ENCODE peak calls at places on chromosomes 6 and 20, in eight cellular contexts. One of them, this sample, is unnamed.

GRCh38 chr6:125751334-125751916 is 2.0 kb downstream of the HEY2 start:
- DNase-seq in iPS DF 19.7: no peak
- DNase-seq in stimulated activated CD8-positive, alpha-beta memory T cell treated with anti-CD3 and anti-CD28 coated beads, Interleukin-4, amount 100 ng/mL, for 24 hours: no peak
- DNase-seq in CD4-positive, alpha-beta memory T cell: no peak
- DNase-seq in GM20000: no peak
- DNase-seq in stimulated activated naive CD4-positive, alpha-beta T cell treated with Interleukin-2 at 50 U/mL for 16 hours: no peak
- DNase-seq in Kasumi-1: no peak
- DNase-seq in activated naive CD8-positive, alpha-beta T cell treated with anti-CD3 and anti-CD28 coated beads for 36 hours: no peak
- DNase-seq in this sample: no peak

GRCh38 chr6:20325641-20326421 is 75.8 kb upstream of the E2F3 start:
- DNase-seq in GM20000: no peak
- DNase-seq in Kasumi-1: peak; percentile 39
- DNase-seq in CD4-positive, alpha-beta memory T cell: no peak
- DNase-seq in iPS DF 19.7: no peak
- DNase-seq in activated naive CD8-positive, alpha-beta T cell treated with anti-CD3 and anti-CD28 coated beads for 36 hours: no peak
- DNase-seq in stimulated activated naive CD4-positive, alpha-beta T cell treated with Interleukin-2 at 50 U/mL for 16 hours: no peak
- DNase-seq in stimulated activated CD8-positive, alpha-beta memory T cell treated with anti-CD3 and anti-CD28 coated beads, Interleukin-4, amount 100 ng/mL, for 24 hours: no peak
- DNase-seq in this sample: no peak

GRCh38 chr6:85346196-85346595 is 103.7 kb upstream of the NT5E start:
- DNase-seq in activated naive CD8-positive, alpha-beta T cell treated with anti-CD3 and anti-CD28 coated beads for 36 hours: no peak
- DNase-seq in stimulated activated naive CD4-positive, alpha-beta T cell treated with Interleukin-2 at 50 U/mL for 16 hours: no peak
- DNase-seq in Kasumi-1: no peak
- DNase-seq in stimulated activated CD8-positive, alpha-beta memory T cell treated with anti-CD3 and anti-CD28 coated beads, Interleukin-4, amount 100 ng/mL, for 24 hours: no peak
- DNase-seq in CD4-positive, alpha-beta memory T cell: no peak
- DNase-seq in iPS DF 19.7: no peak
- DNase-seq in GM20000: no peak
- DNase-seq in this sample: no peak

GRCh38 chr6:5443491-5443890 is 182.2 kb downstream of the FARS2 start:
- DNase-seq in activated naive CD8-positive, alpha-beta T cell treated with anti-CD3 and anti-CD28 coated beads for 36 hours: no peak
- DNase-seq in GM20000: no peak
- DNase-seq in stimulated activated naive CD4-positive, alpha-beta T cell treated with Interleukin-2 at 50 U/mL for 16 hours: no peak
- DNase-seq in iPS DF 19.7: no peak
- DNase-seq in CD4-positive, alpha-beta memory T cell: no peak
- DNase-seq in Kasumi-1: no peak
- DNase-seq in stimulated activated CD8-positive, alpha-beta memory T cell treated with anti-CD3 and anti-CD28 coated beads, Interleukin-4, amount 100 ng/mL, for 24 hours: no peak
- DNase-seq in this sample: no peak

GRCh38 chr20:6360766-6361165 is 237.9 kb upstream of the FERMT1 start:
- DNase-seq in stimulated activated naive CD4-positive, alpha-beta T cell treated with Interleukin-2 at 50 U/mL for 16 hours: no peak
- DNase-seq in GM20000: no peak
- DNase-seq in Kasumi-1: no peak
- DNase-seq in iPS DF 19.7: no peak
- DNase-seq in activated naive CD8-positive, alpha-beta T cell treated with anti-CD3 and anti-CD28 coated beads for 36 hours: no peak
- DNase-seq in stimulated activated CD8-positive, alpha-beta memory T cell treated with anti-CD3 and anti-CD28 coated beads, Interleukin-4, amount 100 ng/mL, for 24 hours: no peak
- DNase-seq in CD4-positive, alpha-beta memory T cell: no peak
- DNase-seq in this sample: no peak

GRCh38 chr6:160088069-160088773 is 33.4 kb upstream of the SLC22A1 start:
- DNase-seq in Kasumi-1: peak; percentile 20
- DNase-seq in CD4-positive, alpha-beta memory T cell: no peak
- DNase-seq in GM20000: no peak
- DNase-seq in stimulated activated naive CD4-positive, alpha-beta T cell treated with Interleukin-2 at 50 U/mL for 16 hours: no peak
- DNase-seq in iPS DF 19.7: no peak
- DNase-seq in stimulated activated CD8-positive, alpha-beta memory T cell treated with anti-CD3 and anti-CD28 coated beads, Interleukin-4, amount 100 ng/mL, for 24 hours: no peak
- DNase-seq in activated naive CD8-positive, alpha-beta T cell treated with anti-CD3 and anti-CD28 coated beads for 36 hours: no peak
- DNase-seq in this sample: peak; percentile 38

GRCh38 chr6:117498159-117498558 is 15.7 kb downstream of the DCBLD1 start:
- DNase-seq in Kasumi-1: peak; percentile 75
- DNase-seq in stimulated activated naive CD4-positive, alpha-beta T cell treated with Interleukin-2 at 50 U/mL for 16 hours: no peak
- DNase-seq in GM20000: no peak
- DNase-seq in iPS DF 19.7: no peak
- DNase-seq in stimulated activated CD8-positive, alpha-beta memory T cell treated with anti-CD3 and anti-CD28 coated beads, Interleukin-4, amount 100 ng/mL, for 24 hours: no peak
- DNase-seq in activated naive CD8-positive, alpha-beta T cell treated with anti-CD3 and anti-CD28 coated beads for 36 hours: no peak
- DNase-seq in CD4-positive, alpha-beta memory T cell: no peak
- DNase-seq in this sample: peak; percentile 73

GRCh38 chr6:131654326-131654725 is 17.2 kb downstream of the ENPP3 start:
- DNase-seq in CD4-positive, alpha-beta memory T cell: no peak
- DNase-seq in iPS DF 19.7: no peak
- DNase-seq in GM20000: no peak
- DNase-seq in activated naive CD8-positive, alpha-beta T cell treated with anti-CD3 and anti-CD28 coated beads for 36 hours: no peak
- DNase-seq in Kasumi-1: no peak
- DNase-seq in stimulated activated CD8-positive, alpha-beta memory T cell treated with anti-CD3 and anti-CD28 coated beads, Interleukin-4, amount 100 ng/mL, for 24 hours: no peak
- DNase-seq in stimulated activated naive CD4-positive, alpha-beta T cell treated with Interleukin-2 at 50 U/mL for 16 hours: no peak
- DNase-seq in this sample: peak; percentile 12

GRCh38 chr6:148274809-148275208 is 67.8 kb upstream of the SASH1 start:
- DNase-seq in stimulated activated CD8-positive, alpha-beta memory T cell treated with anti-CD3 and anti-CD28 coated beads, Interleukin-4, amount 100 ng/mL, for 24 hours: no peak
- DNase-seq in GM20000: no peak
- DNase-seq in activated naive CD8-positive, alpha-beta T cell treated with anti-CD3 and anti-CD28 coated beads for 36 hours: no peak
- DNase-seq in iPS DF 19.7: no peak
- DNase-seq in CD4-positive, alpha-beta memory T cell: no peak
- DNase-seq in Kasumi-1: no peak
- DNase-seq in stimulated activated naive CD4-positive, alpha-beta T cell treated with Interleukin-2 at 50 U/mL for 16 hours: no peak
- DNase-seq in this sample: no peak

GRCh38 chr6:135522975-135523692 is 25.6 kb upstream of the AHI1 start:
- DNase-seq in stimulated activated CD8-positive, alpha-beta memory T cell treated with anti-CD3 and anti-CD28 coated beads, Interleukin-4, amount 100 ng/mL, for 24 hours: no peak
- DNase-seq in stimulated activated naive CD4-positive, alpha-beta T cell treated with Interleukin-2 at 50 U/mL for 16 hours: no peak
- DNase-seq in CD4-positive, alpha-beta memory T cell: no peak
- DNase-seq in GM20000: no peak
- DNase-seq in iPS DF 19.7: no peak
- DNase-seq in activated naive CD8-positive, alpha-beta T cell treated with anti-CD3 and anti-CD28 coated beads for 36 hours: no peak
- DNase-seq in Kasumi-1: no peak
- DNase-seq in this sample: no peak

GRCh38 chr6:82371799-82372508 is 8.3 kb downstream of the TPBG start:
- DNase-seq in Kasumi-1: no peak
- DNase-seq in CD4-positive, alpha-beta memory T cell: no peak
- DNase-seq in stimulated activated naive CD4-positive, alpha-beta T cell treated with Interleukin-2 at 50 U/mL for 16 hours: no peak
- DNase-seq in activated naive CD8-positive, alpha-beta T cell treated with anti-CD3 and anti-CD28 coated beads for 36 hours: no peak
- DNase-seq in stimulated activated CD8-positive, alpha-beta memory T cell treated with anti-CD3 and anti-CD28 coated beads, Interleukin-4, amount 100 ng/mL, for 24 hours: no peak
- DNase-seq in iPS DF 19.7: no peak
- DNase-seq in GM20000: no peak
- DNase-seq in this sample: no peak

GRCh38 chr20:49372095-49372734 is 94.4 kb upstream of the ZNFX1 start:
- DNase-seq in GM20000: no peak
- DNase-seq in iPS DF 19.7: no peak
- DNase-seq in stimulated activated CD8-positive, alpha-beta memory T cell treated with anti-CD3 and anti-CD28 coated beads, Interleukin-4, amount 100 ng/mL, for 24 hours: no peak
- DNase-seq in Kasumi-1: no peak
- DNase-seq in stimulated activated naive CD4-positive, alpha-beta T cell treated with Interleukin-2 at 50 U/mL for 16 hours: no peak
- DNase-seq in activated naive CD8-positive, alpha-beta T cell treated with anti-CD3 and anti-CD28 coated beads for 36 hours: no peak
- DNase-seq in CD4-positive, alpha-beta memory T cell: no peak
- DNase-seq in this sample: no peak

GRCh38 chr20:63054695-63055240 is 48.0 kb upstream of the BHLHE23 start:
- DNase-seq in stimulated activated naive CD4-positive, alpha-beta T cell treated with Interleukin-2 at 50 U/mL for 16 hours: no peak
- DNase-seq in GM20000: no peak
- DNase-seq in iPS DF 19.7: no peak
- DNase-seq in activated naive CD8-positive, alpha-beta T cell treated with anti-CD3 and anti-CD28 coated beads for 36 hours: no peak
- DNase-seq in CD4-positive, alpha-beta memory T cell: no peak
- DNase-seq in stimulated activated CD8-positive, alpha-beta memory T cell treated with anti-CD3 and anti-CD28 coated beads, Interleukin-4, amount 100 ng/mL, for 24 hours: no peak
- DNase-seq in Kasumi-1: no peak
- DNase-seq in this sample: no peak

GRCh38 chr6:22886881-22887581 is 317.7 kb downstream of the HDGFL1 start:
- DNase-seq in CD4-positive, alpha-beta memory T cell: no peak
- DNase-seq in Kasumi-1: no peak
- DNase-seq in stimulated activated naive CD4-positive, alpha-beta T cell treated with Interleukin-2 at 50 U/mL for 16 hours: no peak
- DNase-seq in GM20000: no peak
- DNase-seq in activated naive CD8-positive, alpha-beta T cell treated with anti-CD3 and anti-CD28 coated beads for 36 hours: no peak
- DNase-seq in stimulated activated CD8-positive, alpha-beta memory T cell treated with anti-CD3 and anti-CD28 coated beads, Interleukin-4, amount 100 ng/mL, for 24 hours: no peak
- DNase-seq in iPS DF 19.7: no peak
- DNase-seq in this sample: peak; percentile 35

GRCh38 chr20:53142651-53143177 is 170.6 kb downstream of the TSHZ2 start:
- DNase-seq in stimulated activated naive CD4-positive, alpha-beta T cell treated with Interleukin-2 at 50 U/mL for 16 hours: no peak
- DNase-seq in GM20000: no peak
- DNase-seq in iPS DF 19.7: no peak
- DNase-seq in stimulated activated CD8-positive, alpha-beta memory T cell treated with anti-CD3 and anti-CD28 coated beads, Interleukin-4, amount 100 ng/mL, for 24 hours: no peak
- DNase-seq in CD4-positive, alpha-beta memory T cell: no peak
- DNase-seq in Kasumi-1: no peak
- DNase-seq in activated naive CD8-positive, alpha-beta T cell treated with anti-CD3 and anti-CD28 coated beads for 36 hours: no peak
- DNase-seq in this sample: no peak

GRCh38 chr6:52515219-52515960 is 61.5 kb downstream of the TRAM2 start:
- DNase-seq in activated naive CD8-positive, alpha-beta T cell treated with anti-CD3 and anti-CD28 coated beads for 36 hours: no peak
- DNase-seq in Kasumi-1: no peak
- DNase-seq in CD4-positive, alpha-beta memory T cell: no peak
- DNase-seq in stimulated activated CD8-positive, alpha-beta memory T cell treated with anti-CD3 and anti-CD28 coated beads, Interleukin-4, amount 100 ng/mL, for 24 hours: no peak
- DNase-seq in iPS DF 19.7: no peak
- DNase-seq in GM20000: no peak
- DNase-seq in stimulated activated naive CD4-positive, alpha-beta T cell treated with Interleukin-2 at 50 U/mL for 16 hours: no peak
- DNase-seq in this sample: no peak

GRCh38 chr20:59738851-59739250 is 134.5 kb downstream of the PHACTR3 start:
- DNase-seq in stimulated activated naive CD4-positive, alpha-beta T cell treated with Interleukin-2 at 50 U/mL for 16 hours: no peak
- DNase-seq in iPS DF 19.7: no peak
- DNase-seq in stimulated activated CD8-positive, alpha-beta memory T cell treated with anti-CD3 and anti-CD28 coated beads, Interleukin-4, amount 100 ng/mL, for 24 hours: no peak
- DNase-seq in CD4-positive, alpha-beta memory T cell: no peak
- DNase-seq in Kasumi-1: no peak
- DNase-seq in GM20000: no peak
- DNase-seq in activated naive CD8-positive, alpha-beta T cell treated with anti-CD3 and anti-CD28 coated beads for 36 hours: no peak
- DNase-seq in this sample: no peak

GRCh38 chr20:1368448-1369199 is 24.2 kb downstream of the FKBP1A start:
- DNase-seq in Kasumi-1: no peak
- DNase-seq in GM20000: no peak
- DNase-seq in CD4-positive, alpha-beta memory T cell: no peak
- DNase-seq in stimulated activated CD8-positive, alpha-beta memory T cell treated with anti-CD3 and anti-CD28 coated beads, Interleukin-4, amount 100 ng/mL, for 24 hours: no peak
- DNase-seq in activated naive CD8-positive, alpha-beta T cell treated with anti-CD3 and anti-CD28 coated beads for 36 hours: no peak
- DNase-seq in iPS DF 19.7: no peak
- DNase-seq in stimulated activated naive CD4-positive, alpha-beta T cell treated with Interleukin-2 at 50 U/mL for 16 hours: no peak
- DNase-seq in this sample: no peak

GRCh38 chr20:38628580-38629470 is 27.2 kb downstream of the ARHGAP40 start:
- DNase-seq in Kasumi-1: no peak
- DNase-seq in stimulated activated CD8-positive, alpha-beta memory T cell treated with anti-CD3 and anti-CD28 coated beads, Interleukin-4, amount 100 ng/mL, for 24 hours: no peak
- DNase-seq in GM20000: no peak
- DNase-seq in iPS DF 19.7: no peak
- DNase-seq in activated naive CD8-positive, alpha-beta T cell treated with anti-CD3 and anti-CD28 coated beads for 36 hours: no peak
- DNase-seq in CD4-positive, alpha-beta memory T cell: no peak
- DNase-seq in stimulated activated naive CD4-positive, alpha-beta T cell treated with Interleukin-2 at 50 U/mL for 16 hours: no peak
- DNase-seq in this sample: no peak

GRCh38 chr20:47024461-47024937 is 129.9 kb downstream of the EYA2 start:
- DNase-seq in stimulated activated naive CD4-positive, alpha-beta T cell treated with Interleukin-2 at 50 U/mL for 16 hours: no peak
- DNase-seq in CD4-positive, alpha-beta memory T cell: no peak
- DNase-seq in Kasumi-1: no peak
- DNase-seq in activated naive CD8-positive, alpha-beta T cell treated with anti-CD3 and anti-CD28 coated beads for 36 hours: no peak
- DNase-seq in GM20000: no peak
- DNase-seq in stimulated activated CD8-positive, alpha-beta memory T cell treated with anti-CD3 and anti-CD28 coated beads, Interleukin-4, amount 100 ng/mL, for 24 hours: no peak
- DNase-seq in iPS DF 19.7: no peak
- DNase-seq in this sample: peak; percentile 75

GRCh38 chr6:149698175-149698574 is 19.7 kb downstream of the LATS1 start:
- DNase-seq in stimulated activated CD8-positive, alpha-beta memory T cell treated with anti-CD3 and anti-CD28 coated beads, Interleukin-4, amount 100 ng/mL, for 24 hours: no peak
- DNase-seq in Kasumi-1: no peak
- DNase-seq in stimulated activated naive CD4-positive, alpha-beta T cell treated with Interleukin-2 at 50 U/mL for 16 hours: no peak
- DNase-seq in activated naive CD8-positive, alpha-beta T cell treated with anti-CD3 and anti-CD28 coated beads for 36 hours: no peak
- DNase-seq in iPS DF 19.7: no peak
- DNase-seq in CD4-positive, alpha-beta memory T cell: no peak
- DNase-seq in GM20000: no peak
- DNase-seq in this sample: no peak

GRCh38 chr20:59537991-59538390 is 66.3 kb upstream of the PHACTR3 start:
- DNase-seq in stimulated activated naive CD4-positive, alpha-beta T cell treated with Interleukin-2 at 50 U/mL for 16 hours: no peak
- DNase-seq in iPS DF 19.7: no peak
- DNase-seq in CD4-positive, alpha-beta memory T cell: no peak
- DNase-seq in activated naive CD8-positive, alpha-beta T cell treated with anti-CD3 and anti-CD28 coated beads for 36 hours: no peak
- DNase-seq in Kasumi-1: no peak
- DNase-seq in stimulated activated CD8-positive, alpha-beta memory T cell treated with anti-CD3 and anti-CD28 coated beads, Interleukin-4, amount 100 ng/mL, for 24 hours: no peak
- DNase-seq in GM20000: no peak
- DNase-seq in this sample: no peak

GRCh38 chr6:20038805-20039204 is 173.5 kb downstream of the MBOAT1 start:
- DNase-seq in stimulated activated CD8-positive, alpha-beta memory T cell treated with anti-CD3 and anti-CD28 coated beads, Interleukin-4, amount 100 ng/mL, for 24 hours: no peak
- DNase-seq in Kasumi-1: no peak
- DNase-seq in GM20000: no peak
- DNase-seq in stimulated activated naive CD4-positive, alpha-beta T cell treated with Interleukin-2 at 50 U/mL for 16 hours: no peak
- DNase-seq in CD4-positive, alpha-beta memory T cell: no peak
- DNase-seq in iPS DF 19.7: no peak
- DNase-seq in activated naive CD8-positive, alpha-beta T cell treated with anti-CD3 and anti-CD28 coated beads for 36 hours: no peak
- DNase-seq in this sample: no peak

GRCh38 chr6:48074368-48074767 is 36.6 kb downstream of the PTCHD4 start:
- DNase-seq in iPS DF 19.7: no peak
- DNase-seq in CD4-positive, alpha-beta memory T cell: no peak
- DNase-seq in stimulated activated naive CD4-positive, alpha-beta T cell treated with Interleukin-2 at 50 U/mL for 16 hours: no peak
- DNase-seq in stimulated activated CD8-positive, alpha-beta memory T cell treated with anti-CD3 and anti-CD28 coated beads, Interleukin-4, amount 100 ng/mL, for 24 hours: no peak
- DNase-seq in activated naive CD8-positive, alpha-beta T cell treated with anti-CD3 and anti-CD28 coated beads for 36 hours: no peak
- DNase-seq in GM20000: no peak
- DNase-seq in Kasumi-1: no peak
- DNase-seq in this sample: no peak

GRCh38 chr6:3157151-3157933 is at the start of gene TUBB2A:
- DNase-seq in iPS DF 19.7: no peak
- DNase-seq in GM20000: peak; percentile 99
- DNase-seq in Kasumi-1: no peak
- DNase-seq in stimulated activated naive CD4-positive, alpha-beta T cell treated with Interleukin-2 at 50 U/mL for 16 hours: peak; percentile 77
- DNase-seq in CD4-positive, alpha-beta memory T cell: peak; percentile 91
- DNase-seq in stimulated activated CD8-positive, alpha-beta memory T cell treated with anti-CD3 and anti-CD28 coated beads, Interleukin-4, amount 100 ng/mL, for 24 hours: peak; percentile 78
- DNase-seq in activated naive CD8-positive, alpha-beta T cell treated with anti-CD3 and anti-CD28 coated beads for 36 hours: peak; percentile 87
- DNase-seq in this sample: peak; percentile 69

GRCh38 chr20:62190639-62191411 is 8.0 kb downstream of the MTG2 start:
- DNase-seq in activated naive CD8-positive, alpha-beta T cell treated with anti-CD3 and anti-CD28 coated beads for 36 hours: no peak
- DNase-seq in iPS DF 19.7: no peak
- DNase-seq in GM20000: no peak
- DNase-seq in stimulated activated CD8-positive, alpha-beta memory T cell treated with anti-CD3 and anti-CD28 coated beads, Interleukin-4, amount 100 ng/mL, for 24 hours: no peak
- DNase-seq in stimulated activated naive CD4-positive, alpha-beta T cell treated with Interleukin-2 at 50 U/mL for 16 hours: no peak
- DNase-seq in Kasumi-1: no peak
- DNase-seq in CD4-positive, alpha-beta memory T cell: no peak
- DNase-seq in this sample: no peak

GRCh38 chr6:109105681-109106080 is 10.4 kb downstream of the CEP57L1 start:
- DNase-seq in Kasumi-1: no peak
- DNase-seq in iPS DF 19.7: no peak
- DNase-seq in activated naive CD8-positive, alpha-beta T cell treated with anti-CD3 and anti-CD28 coated beads for 36 hours: no peak
- DNase-seq in stimulated activated CD8-positive, alpha-beta memory T cell treated with anti-CD3 and anti-CD28 coated beads, Interleukin-4, amount 100 ng/mL, for 24 hours: no peak
- DNase-seq in stimulated activated naive CD4-positive, alpha-beta T cell treated with Interleukin-2 at 50 U/mL for 16 hours: no peak
- DNase-seq in CD4-positive, alpha-beta memory T cell: no peak
- DNase-seq in GM20000: no peak
- DNase-seq in this sample: peak; percentile 88

GRCh38 chr6:26594730-26595632 is 1.8 kb upstream of the ABT1 start:
- DNase-seq in stimulated activated naive CD4-positive, alpha-beta T cell treated with Interleukin-2 at 50 U/mL for 16 hours: no peak
- DNase-seq in stimulated activated CD8-positive, alpha-beta memory T cell treated with anti-CD3 and anti-CD28 coated beads, Interleukin-4, amount 100 ng/mL, for 24 hours: peak; percentile 26
- DNase-seq in iPS DF 19.7: no peak
- DNase-seq in CD4-positive, alpha-beta memory T cell: no peak
- DNase-seq in GM20000: no peak
- DNase-seq in Kasumi-1: peak; percentile 19
- DNase-seq in activated naive CD8-positive, alpha-beta T cell treated with anti-CD3 and anti-CD28 coated beads for 36 hours: peak; percentile 50
- DNase-seq in this sample: peak; percentile 62